ENCODE peak calls at places on chromosomes 1 and 21, in four cellular contexts. One of them, this sample, is unnamed.

GRCh38 chr1:215665212-215665611 is 98.1 kb downstream of the KCTD3 start:
- DNase-seq in coronary artery: no peak
- DNase-seq in suprapubic skin: no peak
- DNase-seq in endothelial cell: no peak
- DNase-seq in this sample: peak; percentile 15

GRCh38 chr1:232891116-232891515 is 59.3 kb upstream of the NTPCR start:
- DNase-seq in suprapubic skin: no peak
- DNase-seq in endothelial cell: no peak
- DNase-seq in coronary artery: no peak
- DNase-seq in this sample: no peak

GRCh38 chr1:208061118-208061517 is 150.2 kb upstream of the CD34 start:
- DNase-seq in endothelial cell: no peak
- DNase-seq in coronary artery: no peak
- DNase-seq in suprapubic skin: no peak
- DNase-seq in this sample: no peak

GRCh38 chr1:11157867-11158266 is 31.3 kb upstream of the ANGPTL7 start:
- DNase-seq in coronary artery: no peak
- DNase-seq in suprapubic skin: no peak
- DNase-seq in endothelial cell: no peak
- DNase-seq in this sample: no peak

GRCh38 chr1:203607169-203607873 is 19.3 kb upstream of the ATP2B4 start:
- DNase-seq in suprapubic skin: no peak
- DNase-seq in endothelial cell: no peak
- DNase-seq in coronary artery: no peak
- DNase-seq in this sample: peak; percentile 82

GRCh38 chr1:29259802-29260441 is 23.6 kb downstream of the PTPRU start:
- DNase-seq in coronary artery: no peak
- DNase-seq in suprapubic skin: peak; percentile 75
- DNase-seq in endothelial cell: peak; percentile 46
- DNase-seq in this sample: peak; percentile 37

GRCh38 chr1:160629286-160630210 is 17.3 kb downstream of the SLAMF1 start:
- DNase-seq in endothelial cell: no peak
- DNase-seq in coronary artery: no peak
- DNase-seq in suprapubic skin: no peak
- DNase-seq in this sample: peak; percentile 90

GRCh38 chr21:45405819-45406762 is 1.1 kb downstream of the COL18A1 start:
- DNase-seq in coronary artery: no peak
- DNase-seq in endothelial cell: peak; percentile 53
- DNase-seq in suprapubic skin: no peak
- DNase-seq in this sample: peak; percentile 18

GRCh38 chr1:155892801-155893200 is 18.3 kb downstream of the RIT1 start:
- DNase-seq in endothelial cell: no peak
- DNase-seq in suprapubic skin: no peak
- DNase-seq in coronary artery: no peak
- DNase-seq in this sample: no peak

GRCh38 chr21:38241029-38241740 is 15.6 kb upstream of the KCNJ15 start:
- DNase-seq in endothelial cell: no peak
- DNase-seq in suprapubic skin: peak; percentile 71
- DNase-seq in coronary artery: no peak
- DNase-seq in this sample: no peak

GRCh38 chr1:87451229-87451900 is 122.7 kb downstream of the LMO4 start:
- DNase-seq in coronary artery: no peak
- DNase-seq in endothelial cell: no peak
- DNase-seq in suprapubic skin: no peak
- DNase-seq in this sample: no peak

GRCh38 chr1:10825592-10825991 is 29.1 kb upstream of the CASZ1 start:
- DNase-seq in coronary artery: no peak
- DNase-seq in endothelial cell: no peak
- DNase-seq in suprapubic skin: no peak
- DNase-seq in this sample: no peak

GRCh38 chr1:26021647-26022403 is at the start of gene EXTL1:
- DNase-seq in coronary artery: no peak
- DNase-seq in endothelial cell: peak; percentile 57
- DNase-seq in suprapubic skin: no peak
- DNase-seq in this sample: no peak

GRCh38 chr1:10514490-10515235 is 39.9 kb downstream of the PEX14 start:
- DNase-seq in endothelial cell: no peak
- DNase-seq in suprapubic skin: no peak
- DNase-seq in coronary artery: no peak
- DNase-seq in this sample: no peak

GRCh38 chr1:163046071-163046470 is 23.1 kb upstream of the RGS4 start:
- DNase-seq in coronary artery: no peak
- DNase-seq in endothelial cell: no peak
- DNase-seq in suprapubic skin: no peak
- DNase-seq in this sample: no peak

GRCh38 chr1:215118081-215118480 is 35.5 kb downstream of the KCNK2 start:
- DNase-seq in suprapubic skin: no peak
- DNase-seq in endothelial cell: no peak
- DNase-seq in coronary artery: no peak
- DNase-seq in this sample: no peak

GRCh38 chr1:235056937-235057336 is 71.7 kb downstream of the TOMM20 start:
- DNase-seq in suprapubic skin: no peak
- DNase-seq in endothelial cell: no peak
- DNase-seq in coronary artery: no peak
- DNase-seq in this sample: peak; percentile 34

GRCh38 chr1:172145231-172145651 is 275.2 kb upstream of the C1orf105 start:
- DNase-seq in suprapubic skin: no peak
- DNase-seq in endothelial cell: no peak
- DNase-seq in coronary artery: no peak
- DNase-seq in this sample: no peak

GRCh38 chr1:247551716-247552115 is 2.8 kb downstream of the GCSAML start:
- DNase-seq in endothelial cell: no peak
- DNase-seq in suprapubic skin: no peak
- DNase-seq in coronary artery: no peak
- DNase-seq in this sample: no peak

GRCh38 chr1:7727816-7728477 is 43.1 kb upstream of the VAMP3 start:
- DNase-seq in suprapubic skin: no peak
- DNase-seq in coronary artery: no peak
- DNase-seq in endothelial cell: no peak
- DNase-seq in this sample: no peak

GRCh38 chr1:43552813-43553212 is 22.1 kb downstream of the PTPRF start:
- DNase-seq in endothelial cell: no peak
- DNase-seq in suprapubic skin: no peak
- DNase-seq in coronary artery: no peak
- DNase-seq in this sample: no peak

GRCh38 chr1:173527151-173527826 is 50.2 kb downstream of the PRDX6 start:
- DNase-seq in coronary artery: no peak
- DNase-seq in suprapubic skin: no peak
- DNase-seq in endothelial cell: no peak
- DNase-seq in this sample: no peak

GRCh38 chr1:168755800-168756418 is 26.9 kb upstream of the DPT start:
- DNase-seq in suprapubic skin: no peak
- DNase-seq in coronary artery: no peak
- DNase-seq in endothelial cell: peak; percentile 8
- DNase-seq in this sample: no peak

GRCh38 chr21:41366522-41367151 is 4.8 kb downstream of the MX2 start:
- DNase-seq in endothelial cell: no peak
- DNase-seq in coronary artery: peak; percentile 70
- DNase-seq in suprapubic skin: no peak
- DNase-seq in this sample: peak; percentile 29

GRCh38 chr1:61081135-61081636 is 1.2 kb upstream of the NFIA start:
- DNase-seq in suprapubic skin: no peak
- DNase-seq in coronary artery: no peak
- DNase-seq in endothelial cell: no peak
- DNase-seq in this sample: no peak

GRCh38 chr1:212507361-212507760 is 74.6 kb downstream of the NENF start:
- DNase-seq in endothelial cell: no peak
- DNase-seq in suprapubic skin: no peak
- DNase-seq in coronary artery: no peak
- DNase-seq in this sample: no peak

GRCh38 chr1:96660051-96660450 is 61.5 kb upstream of the PTBP2 start:
- DNase-seq in suprapubic skin: no peak
- DNase-seq in endothelial cell: no peak
- DNase-seq in coronary artery: no peak
- DNase-seq in this sample: no peak

DNA sequence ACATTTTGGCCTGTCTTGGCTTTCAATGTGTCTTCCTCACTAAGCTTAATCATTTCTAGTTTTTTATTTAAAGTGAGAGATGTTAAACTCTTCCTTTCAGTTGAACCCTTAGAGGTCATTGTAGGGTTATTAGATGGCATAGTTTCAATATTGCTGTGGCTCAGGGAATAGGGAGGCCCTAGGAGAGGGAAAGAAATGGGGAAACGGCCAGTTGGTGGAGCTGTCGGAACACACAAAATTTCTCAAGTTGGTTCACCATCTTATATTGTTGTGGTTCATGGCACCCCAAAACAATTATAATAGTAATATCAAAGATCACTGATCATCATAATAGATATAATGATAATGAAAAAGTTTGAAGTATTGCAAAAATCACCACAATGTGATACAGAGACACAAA is 31.4 kb upstream of the KAZN start:
- DNase-seq in endothelial cell: no peak
- DNase-seq in coronary artery: no peak
- DNase-seq in suprapubic skin: no peak
- DNase-seq in this sample: no peak
- TF ChIP-seq CTCF in endothelial cell: no peak
- TF ChIP-seq CTCF in coronary artery: no peak
- TF ChIP-seq CTCF in suprapubic skin: no peak
- TF ChIP-seq CTCF in this sample: no peak

DNA sequence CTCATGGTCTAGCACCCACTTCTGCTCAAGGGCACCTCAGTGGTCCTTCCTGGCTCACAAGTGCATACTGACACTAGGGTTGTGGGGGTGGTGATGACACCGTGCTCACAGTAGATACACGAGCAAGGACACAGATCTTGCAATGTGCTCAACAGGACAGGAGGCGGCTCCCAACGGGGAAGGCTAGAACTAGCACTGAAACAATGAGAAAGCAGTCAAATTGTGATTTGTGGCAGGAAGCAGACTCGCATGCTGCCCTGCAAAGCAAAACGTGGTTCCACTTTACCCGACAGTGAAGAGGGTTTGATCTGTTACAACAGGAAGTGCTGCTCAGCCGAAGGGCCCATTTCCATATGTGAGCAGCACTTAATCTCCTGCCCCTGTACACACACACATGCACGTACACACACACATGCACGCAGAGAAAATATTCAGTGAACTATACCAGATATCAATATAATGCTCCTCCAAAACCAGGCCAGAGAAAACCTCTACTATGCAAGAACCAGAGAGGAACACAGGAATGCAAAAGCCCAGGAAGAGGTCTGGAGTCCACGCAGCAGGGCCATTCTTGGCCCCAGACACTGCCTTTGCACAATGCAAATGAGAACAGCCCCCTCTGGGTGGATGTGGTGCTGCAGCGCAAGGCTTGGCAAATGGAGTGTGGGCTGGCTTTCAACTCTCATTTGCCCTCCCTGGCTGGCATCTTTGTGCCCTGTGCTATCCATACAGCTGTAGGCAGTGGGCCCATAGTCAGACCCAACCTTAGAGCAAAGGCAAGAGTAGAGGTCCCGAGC is 47.1 kb downstream of the KANK4 start:
- DNase-seq in endothelial cell: peak; percentile 28
- DNase-seq in coronary artery: no peak
- DNase-seq in suprapubic skin: no peak
- DNase-seq in this sample: peak; percentile 72
- TF ChIP-seq CTCF in endothelial cell: peak; percentile 27
- TF ChIP-seq CTCF in coronary artery: no peak
- TF ChIP-seq CTCF in suprapubic skin: no peak
- TF ChIP-seq CTCF in this sample: peak; percentile 40

DNA sequence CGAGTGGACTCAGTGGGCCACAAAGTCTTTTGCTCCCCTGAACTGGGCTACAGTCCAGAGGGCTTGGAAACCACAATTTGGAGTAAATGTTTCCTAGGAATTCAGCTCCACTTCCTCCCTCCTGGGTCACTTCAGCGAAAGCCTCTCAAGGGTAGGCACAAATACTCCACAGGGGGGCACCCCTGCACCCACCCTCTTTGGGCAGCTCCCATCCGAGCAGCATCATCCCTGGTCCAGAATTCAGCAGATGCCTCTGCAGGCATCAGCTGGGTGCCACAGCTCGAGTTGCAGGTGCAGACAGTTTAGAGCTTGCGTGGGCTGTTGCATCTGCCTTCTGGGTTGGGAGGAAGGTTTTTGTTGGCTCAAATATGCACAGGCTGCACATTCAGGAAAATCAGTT is 25.0 kb downstream of the KANK4 start:
- DNase-seq in coronary artery: no peak
- DNase-seq in endothelial cell: peak; percentile 76
- DNase-seq in suprapubic skin: no peak
- DNase-seq in this sample: peak; percentile 31
- TF ChIP-seq CTCF in coronary artery: no peak
- TF ChIP-seq CTCF in endothelial cell: peak; percentile 28
- TF ChIP-seq CTCF in suprapubic skin: no peak
- TF ChIP-seq CTCF in this sample: peak; percentile 8

GRCh38 chr1:158945061-158945460 is 13.7 kb downstream of the PYHIN1 start:
- DNase-seq in endothelial cell: no peak
- DNase-seq in coronary artery: no peak
- DNase-seq in suprapubic skin: no peak
- DNase-seq in this sample: no peak
- TF ChIP-seq CTCF in endothelial cell: no peak
- TF ChIP-seq CTCF in coronary artery: no peak
- TF ChIP-seq CTCF in suprapubic skin: no peak
- TF ChIP-seq CTCF in this sample: no peak

DNA sequence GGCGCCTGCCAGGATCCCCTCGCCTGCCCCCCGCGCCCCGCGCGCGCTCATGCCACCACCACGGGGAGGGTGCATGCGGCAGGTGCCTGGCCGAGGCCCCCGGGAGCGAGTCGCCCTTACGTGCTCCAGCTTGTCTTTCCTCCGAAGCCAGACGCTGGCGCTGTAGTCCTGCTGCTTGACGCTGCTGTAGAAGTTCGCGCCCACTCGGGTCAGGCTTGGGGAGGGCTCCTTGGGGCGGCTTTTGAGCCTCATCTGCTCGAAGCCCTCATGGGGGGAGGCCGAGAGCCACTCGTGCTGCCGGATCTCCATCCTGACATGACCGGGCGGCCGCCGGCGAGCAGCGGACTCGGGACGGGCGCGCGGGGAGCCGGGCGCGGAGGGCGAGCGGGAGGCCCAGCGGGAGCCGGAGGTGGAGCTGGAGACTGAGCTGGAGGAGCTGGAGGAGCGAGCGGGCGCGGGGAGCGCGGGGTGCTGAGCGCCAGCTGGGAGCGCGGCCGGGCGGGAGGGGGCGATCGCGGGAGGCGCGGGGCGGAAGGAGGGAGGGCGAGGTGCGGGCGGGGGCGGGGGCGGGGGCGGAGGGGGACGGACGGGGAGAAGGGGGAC is 428 bp downstream of the PLD5 start:
- DNase-seq in coronary artery: peak; percentile 73
- DNase-seq in endothelial cell: peak; percentile 60
- DNase-seq in suprapubic skin: no peak
- DNase-seq in this sample: peak; percentile 6
- TF ChIP-seq CTCF in coronary artery: no peak
- TF ChIP-seq CTCF in endothelial cell: no peak
- TF ChIP-seq CTCF in suprapubic skin: no peak
- TF ChIP-seq CTCF in this sample: no peak